ENCODE peak calls at places on chromosome 5, in six cellular contexts. N is fibroblast of lung, P is foreskin fibroblast, J is heart left ventricle, R is transverse colon, K is left ventricle myocardium inferior. G is an unnamed sample.

GRCh38 chr5:115977988-115978387 is 15.7 kb downstream of the LVRN start:
- DNase-seq in N (peak), P (peak), J (no peak), R (no peak), K (no peak), G (peak)

GRCh38 chr5:32506809-32507208 is 62.3 kb upstream of the ZFR start:
- DNase-seq in N (peak), P (peak), J (peak), R (no peak), K (no peak), G (peak)

GRCh38 chr5:12911156-12911555 is 1006.9 kb upstream of the CTNND2 start:
- DNase-seq in N (no peak), P (no peak), J (no peak), R (no peak), K (no peak), G (no peak)

GRCh38 chr5:102946971-102947370 is 173.0 kb downstream of the GIN1 start:
- DNase-seq in N (no peak), P (no peak), J (peak), R (no peak), K (no peak), G (no peak)

GRCh38 chr5:149172261-149172660 is 31.0 kb downstream of the ABLIM3 start:
- DNase-seq in N (peak), P (peak), J (no peak), R (no peak), K (no peak), G (no peak)

GRCh38 chr5:126354012-126354856 is 69.0 kb upstream of the GRAMD2B start:
- DNase-seq in N (peak), P (peak), J (no peak), R (no peak), K (no peak), G (peak)

GRCh38 chr5:148482196-148482595 is 98.4 kb downstream of the FBXO38 start:
- DNase-seq in N (no peak), P (no peak), J (no peak), R (no peak), K (no peak), G (no peak)

GRCh38 chr5:102713682-102714231 is 41.3 kb upstream of the PAM start:
- DNase-seq in N (no peak), P (peak), J (no peak), R (no peak), K (no peak), G (no peak)

GRCh38 chr5:140391312-140391711 is 10.3 kb upstream of the ANKHD1 start:
- DNase-seq in N (peak), P (peak), J (no peak), R (no peak), K (no peak), G (peak)

GRCh38 chr5:7801898-7802614 is 48.9 kb downstream of the CFAP90 start:
- DNase-seq in N (no peak), P (no peak), J (no peak), R (no peak), K (no peak), G (no peak)

GRCh38 chr5:88979244-88979643 is 96.3 kb upstream of the MEF2C start:
- DNase-seq in N (peak), P (peak), J (no peak), R (no peak), K (no peak), G (no peak)

GRCh38 chr5:21649969-21650368 is 1203.2 kb downstream of the CDH12 start:
- DNase-seq in N (no peak), P (no peak), J (no peak), R (no peak), K (no peak), G (no peak)

GRCh38 chr5:72529383-72529782 is 22.2 kb upstream of the ZNF366 start:
- DNase-seq in N (no peak), P (no peak), J (no peak), R (no peak), K (no peak), G (no peak)

GRCh38 chr5:72525816-72526215 is 18.6 kb upstream of the ZNF366 start:
- DNase-seq in N (peak), P (peak), J (no peak), R (no peak), K (no peak), G (peak)

GRCh38 chr5:72537166-72537565 is 30.0 kb upstream of the ZNF366 start:
- DNase-seq in N (no peak), P (no peak), J (no peak), R (no peak), K (no peak), G (no peak)

GRCh38 chr5:72531496-72532190 is 24.4 kb upstream of the ZNF366 start:
- DNase-seq in N (peak), P (peak), J (no peak), R (no peak), K (no peak), G (no peak)
- TF ChIP-seq CTCF in N (no peak), P (no peak), J (no peak), R (no peak), K (no peak), G (peak)

GRCh38 chr5:90956511-90956910 is 397.9 kb downstream of the ADGRV1 start:
- DNase-seq in N (no peak), P (peak), J (no peak), R (no peak), K (no peak), G (no peak)
- TF ChIP-seq CTCF in N (no peak), P (no peak), J (no peak), R (no peak), K (no peak), G (no peak)

GRCh38 chr5:90161399-90161798 is 248.2 kb downstream of the CETN3 start:
- DNase-seq in N (peak), P (peak), J (peak), R (peak), K (peak), G (no peak)
- TF ChIP-seq CTCF in N (no peak), P (no peak), J (no peak), R (no peak), K (peak), G (peak)

GRCh38 chr5:169157064-169157463 is 143.9 kb downstream of the SLIT3 start:
- DNase-seq in N (no peak), P (no peak), J (no peak), R (no peak), K (no peak), G (no peak)

GRCh38 chr5:169161022-169161680 is 139.8 kb downstream of the SLIT3 start:
- DNase-seq in N (peak), P (peak), J (peak), R (no peak), K (peak), G (peak)

GRCh38 chr5:169162407-169162806 is 138.5 kb downstream of the SLIT3 start:
- DNase-seq in N (no peak), P (peak), J (no peak), R (no peak), K (no peak), G (peak)

GRCh38 chr5:169158764-169159163 is 142.2 kb downstream of the SLIT3 start:
- DNase-seq in N (no peak), P (no peak), J (no peak), R (no peak), K (no peak), G (no peak)

DNA sequence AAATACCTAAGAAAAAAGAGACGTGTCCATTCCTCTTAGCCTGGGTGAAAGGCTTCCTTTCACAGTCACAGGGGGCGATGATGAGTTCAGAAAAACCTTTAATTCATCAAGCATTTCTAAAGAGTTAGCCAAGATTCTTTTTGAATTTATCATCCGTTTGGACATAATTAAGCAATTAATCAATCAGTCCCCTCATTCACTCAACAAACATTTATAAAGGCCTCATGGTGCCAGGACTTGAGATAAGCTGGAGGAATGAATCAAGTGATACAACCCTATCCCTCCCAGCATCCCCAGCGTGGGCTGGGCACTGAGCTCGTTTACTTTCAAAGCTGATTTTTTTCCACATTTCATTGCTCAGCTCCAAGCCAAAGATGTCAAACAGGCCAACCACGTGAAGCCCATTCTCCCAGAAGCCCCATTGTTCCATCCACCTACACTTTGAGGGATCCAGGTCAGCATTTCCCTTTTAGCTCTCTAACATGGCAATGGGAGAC is 140.5 kb downstream of the SLIT3 start:
- DNase-seq in N (no peak), P (peak), J (no peak), R (no peak), K (no peak), G (peak)
- TF ChIP-seq CTCF in N (no peak), P (peak), J (no peak), R (no peak), K (no peak), G (peak)

DNA sequence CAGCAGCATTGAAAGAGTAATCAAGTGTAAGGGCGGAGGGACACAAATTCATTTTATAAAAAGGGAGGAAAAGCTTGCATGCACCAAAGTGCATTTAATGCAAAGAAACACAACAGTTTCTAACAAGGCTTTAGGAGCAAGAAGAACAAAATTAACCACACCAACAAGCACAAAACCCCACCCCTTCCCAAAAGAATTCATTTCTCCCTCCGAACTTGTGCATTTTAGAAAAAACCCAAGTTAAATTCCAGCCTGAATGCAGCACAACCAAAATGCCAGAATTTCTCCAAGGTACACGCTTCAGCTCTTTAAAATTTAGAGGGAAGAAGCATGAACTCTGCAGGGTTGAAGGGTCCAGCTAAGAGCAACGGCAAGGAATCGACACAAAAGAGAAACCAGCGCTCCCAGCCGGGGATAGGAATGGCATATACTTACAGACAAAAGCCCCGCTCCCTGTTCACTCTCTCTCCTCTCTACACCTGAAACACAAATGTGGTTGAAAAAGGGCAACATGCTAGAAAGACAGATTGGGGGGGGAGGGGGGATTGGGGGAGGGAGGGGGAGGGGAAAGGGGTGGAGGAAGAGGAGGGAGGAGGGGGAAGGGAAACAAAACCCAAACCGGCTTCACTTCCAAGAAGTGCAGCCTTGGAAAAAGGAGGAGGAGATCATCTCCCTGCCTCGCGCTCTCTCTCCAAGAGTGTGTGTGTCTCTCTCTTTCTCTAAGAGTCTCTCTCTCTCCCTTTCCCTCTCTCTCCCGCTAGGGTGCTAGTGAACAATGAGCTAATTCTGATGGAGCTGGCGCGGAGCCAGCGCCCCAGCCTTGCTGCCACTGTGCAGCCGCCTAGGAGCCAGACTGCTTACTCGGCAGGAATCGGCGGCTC is at the start of gene NREP:
- DNase-seq in N (peak), P (peak), J (peak), R (peak), K (peak), G (peak)
- TF ChIP-seq CTCF in N (peak), P (peak), J (peak), R (peak), K (peak), G (peak)

DNA sequence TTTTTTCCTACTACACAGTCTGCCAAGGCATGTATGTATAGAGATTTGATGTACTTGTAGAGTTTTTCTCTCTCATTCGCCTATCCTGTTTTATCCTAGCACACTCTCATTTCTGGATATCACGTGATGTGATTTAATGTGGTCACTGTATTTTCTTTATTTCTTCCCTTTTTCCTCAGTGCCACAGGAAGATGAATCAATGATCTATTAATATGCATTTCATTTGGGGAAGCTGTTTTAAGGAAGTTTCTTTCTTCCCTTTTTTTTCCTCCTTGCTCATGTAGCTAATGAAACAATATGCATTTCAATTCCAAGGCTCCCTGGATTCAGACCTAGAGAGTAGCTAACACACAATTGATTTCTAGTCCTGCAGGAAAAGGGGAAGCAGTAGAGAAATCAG is 506.3 kb upstream of the WWC1 start:
- DNase-seq in N (no peak), P (no peak), J (no peak), R (no peak), K (no peak), G (no peak)
- TF ChIP-seq CTCF in N (no peak), P (no peak), J (no peak), R (no peak), K (no peak), G (no peak)

GRCh38 chr5:136132557-136133415 is at the start of gene SMAD5:
- DNase-seq in N (peak), P (peak), J (peak), R (peak), K (peak), G (peak)
- TF ChIP-seq CTCF in N (no peak), P (no peak), J (no peak), R (no peak), K (no peak), G (no peak)

GRCh38 chr5:87949665-87950640 is 318.7 kb downstream of the TMEM161B start:
- DNase-seq in N (no peak), P (no peak), J (no peak), R (no peak), K (no peak), G (no peak)
- TF ChIP-seq CTCF in N (no peak), P (no peak), J (no peak), R (no peak), K (no peak), G (no peak)